ENCODE peak calls at places on chromosomes 1 and 21, in eight cellular contexts. One of them, this sample, is unnamed.

GRCh38 chr1:214989341-214989740 is 93.2 kb upstream of the KCNK2 start:
- DNase-seq in ecto neural progenitor cell: no peak
- DNase-seq in astrocyte of the hippocampus: peak; percentile 53
- DNase-seq in activated T-cell treated with anti-CD3 and anti-CD28 coated beads, Interleukin-2, amount 50 U/mL, for 72 hours: no peak
- DNase-seq in cardiac fibroblast: peak; percentile 66
- DNase-seq in AG10803: peak; percentile 91
- DNase-seq in GM19239: no peak
- DNase-seq in OCI-LY7: no peak
- DNase-seq in this sample: no peak

GRCh38 chr21:14114251-14114650 is 96.5 kb downstream of the LIPI start:
- DNase-seq in ecto neural progenitor cell: no peak
- DNase-seq in activated T-cell treated with anti-CD3 and anti-CD28 coated beads, Interleukin-2, amount 50 U/mL, for 72 hours: no peak
- DNase-seq in AG10803: no peak
- DNase-seq in astrocyte of the hippocampus: no peak
- DNase-seq in GM19239: no peak
- DNase-seq in OCI-LY7: no peak
- DNase-seq in cardiac fibroblast: no peak
- DNase-seq in this sample: no peak

GRCh38 chr1:232423591-232423990 is 206.3 kb downstream of the SIPA1L2 start:
- DNase-seq in OCI-LY7: no peak
- DNase-seq in cardiac fibroblast: peak; percentile 30
- DNase-seq in GM19239: no peak
- DNase-seq in activated T-cell treated with anti-CD3 and anti-CD28 coated beads, Interleukin-2, amount 50 U/mL, for 72 hours: no peak
- DNase-seq in ecto neural progenitor cell: no peak
- DNase-seq in astrocyte of the hippocampus: no peak
- DNase-seq in AG10803: no peak
- DNase-seq in this sample: no peak

GRCh38 chr1:222974496-222974895 is 159.7 kb downstream of the DISP1 start:
- DNase-seq in ecto neural progenitor cell: no peak
- DNase-seq in GM19239: no peak
- DNase-seq in astrocyte of the hippocampus: peak; percentile 61
- DNase-seq in AG10803: peak; percentile 92
- DNase-seq in cardiac fibroblast: peak; percentile 90
- DNase-seq in OCI-LY7: no peak
- DNase-seq in activated T-cell treated with anti-CD3 and anti-CD28 coated beads, Interleukin-2, amount 50 U/mL, for 72 hours: no peak
- DNase-seq in this sample: peak; percentile 23

GRCh38 chr21:46626536-46627302 is 8.8 kb upstream of the PRMT2 start:
- DNase-seq in activated T-cell treated with anti-CD3 and anti-CD28 coated beads, Interleukin-2, amount 50 U/mL, for 72 hours: no peak
- DNase-seq in astrocyte of the hippocampus: no peak
- DNase-seq in cardiac fibroblast: no peak
- DNase-seq in ecto neural progenitor cell: no peak
- DNase-seq in OCI-LY7: no peak
- DNase-seq in GM19239: no peak
- DNase-seq in AG10803: no peak
- DNase-seq in this sample: no peak

GRCh38 chr1:206809504-206810084 is 37.3 kb upstream of the IL10 start:
- DNase-seq in GM19239: no peak
- DNase-seq in ecto neural progenitor cell: no peak
- DNase-seq in cardiac fibroblast: peak; percentile 74
- DNase-seq in OCI-LY7: peak; percentile 51
- DNase-seq in astrocyte of the hippocampus: peak; percentile 32
- DNase-seq in AG10803: peak; percentile 47
- DNase-seq in activated T-cell treated with anti-CD3 and anti-CD28 coated beads, Interleukin-2, amount 50 U/mL, for 72 hours: peak; percentile 38
- DNase-seq in this sample: peak; percentile 84

GRCh38 chr1:30743584-30744059 is 14.0 kb downstream of the LAPTM5 start:
- DNase-seq in AG10803: no peak
- DNase-seq in cardiac fibroblast: no peak
- DNase-seq in astrocyte of the hippocampus: no peak
- DNase-seq in OCI-LY7: peak; percentile 89
- DNase-seq in GM19239: peak; percentile 78
- DNase-seq in activated T-cell treated with anti-CD3 and anti-CD28 coated beads, Interleukin-2, amount 50 U/mL, for 72 hours: peak; percentile 75
- DNase-seq in ecto neural progenitor cell: no peak
- DNase-seq in this sample: peak; percentile 96

GRCh38 chr1:85581138-85581801 is 709 bp downstream of the CCN1 start:
- DNase-seq in activated T-cell treated with anti-CD3 and anti-CD28 coated beads, Interleukin-2, amount 50 U/mL, for 72 hours: peak; percentile 78
- DNase-seq in cardiac fibroblast: peak; percentile 89
- DNase-seq in astrocyte of the hippocampus: peak; percentile 84
- DNase-seq in OCI-LY7: no peak
- DNase-seq in AG10803: peak; percentile 67
- DNase-seq in ecto neural progenitor cell: peak; percentile 89
- DNase-seq in GM19239: no peak
- DNase-seq in this sample: peak; percentile 73

GRCh38 chr1:234866007-234866866 is 256.3 kb upstream of the IRF2BP2 start:
- DNase-seq in AG10803: peak; percentile 78
- DNase-seq in astrocyte of the hippocampus: peak; percentile 57
- DNase-seq in activated T-cell treated with anti-CD3 and anti-CD28 coated beads, Interleukin-2, amount 50 U/mL, for 72 hours: peak; percentile 30
- DNase-seq in GM19239: no peak
- DNase-seq in OCI-LY7: no peak
- DNase-seq in ecto neural progenitor cell: no peak
- DNase-seq in cardiac fibroblast: peak; percentile 89
- DNase-seq in this sample: no peak

GRCh38 chr1:21259316-21260076 is 30.8 kb downstream of the ECE1 start:
- DNase-seq in AG10803: no peak
- DNase-seq in cardiac fibroblast: no peak
- DNase-seq in astrocyte of the hippocampus: no peak
- DNase-seq in OCI-LY7: no peak
- DNase-seq in GM19239: no peak
- DNase-seq in ecto neural progenitor cell: no peak
- DNase-seq in activated T-cell treated with anti-CD3 and anti-CD28 coated beads, Interleukin-2, amount 50 U/mL, for 72 hours: no peak
- DNase-seq in this sample: no peak

GRCh38 chr1:11898086-11898785 is 28.0 kb downstream of the KIAA2013 start:
- DNase-seq in ecto neural progenitor cell: peak; percentile 37
- DNase-seq in OCI-LY7: no peak
- DNase-seq in astrocyte of the hippocampus: no peak
- DNase-seq in AG10803: no peak
- DNase-seq in cardiac fibroblast: no peak
- DNase-seq in activated T-cell treated with anti-CD3 and anti-CD28 coated beads, Interleukin-2, amount 50 U/mL, for 72 hours: no peak
- DNase-seq in GM19239: no peak
- DNase-seq in this sample: no peak

GRCh38 chr1:84012018-84012417 is 13.1 kb upstream of the TTLL7 start:
- DNase-seq in activated T-cell treated with anti-CD3 and anti-CD28 coated beads, Interleukin-2, amount 50 U/mL, for 72 hours: no peak
- DNase-seq in OCI-LY7: no peak
- DNase-seq in GM19239: no peak
- DNase-seq in AG10803: no peak
- DNase-seq in ecto neural progenitor cell: no peak
- DNase-seq in astrocyte of the hippocampus: no peak
- DNase-seq in cardiac fibroblast: no peak
- DNase-seq in this sample: no peak

GRCh38 chr1:173868266-173869107 is at the start of gene ZBTB37:
- DNase-seq in astrocyte of the hippocampus: peak; percentile 88
- DNase-seq in OCI-LY7: peak; percentile 93
- DNase-seq in cardiac fibroblast: no peak
- DNase-seq in ecto neural progenitor cell: peak; percentile 96
- DNase-seq in GM19239: peak; percentile 60
- DNase-seq in AG10803: no peak
- DNase-seq in activated T-cell treated with anti-CD3 and anti-CD28 coated beads, Interleukin-2, amount 50 U/mL, for 72 hours: peak; percentile 94
- DNase-seq in this sample: peak; percentile 97

GRCh38 chr21:33751120-33751519 is 108.8 kb downstream of the ITSN1 start:
- DNase-seq in AG10803: peak; percentile 54
- DNase-seq in GM19239: no peak
- DNase-seq in ecto neural progenitor cell: no peak
- DNase-seq in cardiac fibroblast: peak; percentile 18
- DNase-seq in OCI-LY7: no peak
- DNase-seq in activated T-cell treated with anti-CD3 and anti-CD28 coated beads, Interleukin-2, amount 50 U/mL, for 72 hours: no peak
- DNase-seq in astrocyte of the hippocampus: peak; percentile 18
- DNase-seq in this sample: no peak

GRCh38 chr1:61163794-61164193 is 81.4 kb downstream of the NFIA start:
- DNase-seq in ecto neural progenitor cell: no peak
- DNase-seq in OCI-LY7: no peak
- DNase-seq in AG10803: peak; percentile 80
- DNase-seq in GM19239: no peak
- DNase-seq in cardiac fibroblast: peak; percentile 46
- DNase-seq in activated T-cell treated with anti-CD3 and anti-CD28 coated beads, Interleukin-2, amount 50 U/mL, for 72 hours: no peak
- DNase-seq in astrocyte of the hippocampus: no peak
- DNase-seq in this sample: no peak

GRCh38 chr21:44793269-44794030 is 8.2 kb downstream of the UBE2G2 start:
- DNase-seq in astrocyte of the hippocampus: peak; percentile 83
- DNase-seq in GM19239: peak; percentile 75
- DNase-seq in ecto neural progenitor cell: peak; percentile 78
- DNase-seq in cardiac fibroblast: peak; percentile 75
- DNase-seq in OCI-LY7: peak; percentile 52
- DNase-seq in AG10803: peak; percentile 52
- DNase-seq in activated T-cell treated with anti-CD3 and anti-CD28 coated beads, Interleukin-2, amount 50 U/mL, for 72 hours: peak; percentile 46
- DNase-seq in this sample: peak; percentile 77

GRCh38 chr1:228156941-228157351 is 7.2 kb downstream of the GJC2 start:
- DNase-seq in GM19239: no peak
- DNase-seq in ecto neural progenitor cell: no peak
- DNase-seq in AG10803: no peak
- DNase-seq in cardiac fibroblast: no peak
- DNase-seq in activated T-cell treated with anti-CD3 and anti-CD28 coated beads, Interleukin-2, amount 50 U/mL, for 72 hours: no peak
- DNase-seq in astrocyte of the hippocampus: no peak
- DNase-seq in OCI-LY7: no peak
- DNase-seq in this sample: no peak

GRCh38 chr1:157496121-157496526 is 56.2 kb downstream of the FCRL5 start:
- DNase-seq in ecto neural progenitor cell: no peak
- DNase-seq in AG10803: peak; percentile 30
- DNase-seq in cardiac fibroblast: peak; percentile 40
- DNase-seq in GM19239: peak; percentile 15
- DNase-seq in astrocyte of the hippocampus: peak; percentile 46
- DNase-seq in activated T-cell treated with anti-CD3 and anti-CD28 coated beads, Interleukin-2, amount 50 U/mL, for 72 hours: peak; percentile 33
- DNase-seq in OCI-LY7: peak; percentile 82
- DNase-seq in this sample: peak; percentile 84

GRCh38 chr1:17185485-17185860 is 19.5 kb upstream of the PADI1 start:
- DNase-seq in OCI-LY7: no peak
- DNase-seq in activated T-cell treated with anti-CD3 and anti-CD28 coated beads, Interleukin-2, amount 50 U/mL, for 72 hours: no peak
- DNase-seq in ecto neural progenitor cell: peak; percentile 39
- DNase-seq in astrocyte of the hippocampus: no peak
- DNase-seq in cardiac fibroblast: no peak
- DNase-seq in GM19239: no peak
- DNase-seq in AG10803: no peak
- DNase-seq in this sample: no peak

GRCh38 chr1:162406811-162407210 is 5.1 kb downstream of the SH2D1B start:
- DNase-seq in activated T-cell treated with anti-CD3 and anti-CD28 coated beads, Interleukin-2, amount 50 U/mL, for 72 hours: no peak
- DNase-seq in cardiac fibroblast: peak; percentile 17
- DNase-seq in AG10803: peak; percentile 9
- DNase-seq in GM19239: no peak
- DNase-seq in astrocyte of the hippocampus: no peak
- DNase-seq in ecto neural progenitor cell: no peak
- DNase-seq in OCI-LY7: no peak
- DNase-seq in this sample: peak; percentile 78

GRCh38 chr1:196115641-196116040 is 492.6 kb downstream of the KCNT2 start:
- DNase-seq in ecto neural progenitor cell: no peak
- DNase-seq in GM19239: no peak
- DNase-seq in AG10803: peak; percentile 65
- DNase-seq in cardiac fibroblast: peak; percentile 82
- DNase-seq in OCI-LY7: no peak
- DNase-seq in astrocyte of the hippocampus: peak; percentile 96
- DNase-seq in activated T-cell treated with anti-CD3 and anti-CD28 coated beads, Interleukin-2, amount 50 U/mL, for 72 hours: no peak
- DNase-seq in this sample: no peak